ENCODE peak calls at places on chromosomes 6 and 20, in six cellular contexts. One of them, this sample, is unnamed.

GRCh38 chr6:166935353-166935752 is 21.0 kb downstream of the RNASET2 start:
- DNase-seq in H1: no peak
- DNase-seq in mesenchymal stem cell: no peak
- DNase-seq in IMR-90: no peak
- DNase-seq in mesendoderm: no peak
- DNase-seq in neuronal stem cell: no peak
- DNase-seq in this sample: no peak

GRCh38 chr6:125549202-125549884 is 200.1 kb upstream of the HEY2 start:
- DNase-seq in H1: no peak
- DNase-seq in IMR-90: no peak
- DNase-seq in neuronal stem cell: no peak
- DNase-seq in mesenchymal stem cell: no peak
- DNase-seq in mesendoderm: no peak
- DNase-seq in this sample: no peak

GRCh38 chr6:151292974-151293373 is 53.2 kb downstream of the AKAP12 start:
- DNase-seq in mesendoderm: no peak
- DNase-seq in neuronal stem cell: no peak
- DNase-seq in H1: no peak
- DNase-seq in IMR-90: peak; percentile 88
- DNase-seq in mesenchymal stem cell: peak; percentile 89
- DNase-seq in this sample: peak; percentile 86

GRCh38 chr20:62215020-62215990 is 4.8 kb downstream of the HRH3 start:
- DNase-seq in IMR-90: no peak
- DNase-seq in H1: no peak
- DNase-seq in mesenchymal stem cell: no peak
- DNase-seq in mesendoderm: no peak
- DNase-seq in neuronal stem cell: no peak
- DNase-seq in this sample: no peak

GRCh38 chr6:89298680-89299450 is 16.2 kb downstream of the GABRR2 start:
- DNase-seq in IMR-90: peak; percentile 84
- DNase-seq in neuronal stem cell: no peak
- DNase-seq in H1: no peak
- DNase-seq in mesenchymal stem cell: peak; percentile 85
- DNase-seq in mesendoderm: peak; percentile 12
- DNase-seq in this sample: peak; percentile 14

GRCh38 chr6:159068904-159069578 is 24.2 kb upstream of the TAGAP start:
- DNase-seq in mesendoderm: peak; percentile 25
- DNase-seq in H1: peak; percentile 58
- DNase-seq in mesenchymal stem cell: no peak
- DNase-seq in neuronal stem cell: no peak
- DNase-seq in IMR-90: no peak
- DNase-seq in this sample: no peak

GRCh38 chr6:147906361-147906760 is 397.9 kb downstream of the SAMD5 start:
- DNase-seq in H1: no peak
- DNase-seq in mesendoderm: peak; percentile 46
- DNase-seq in neuronal stem cell: no peak
- DNase-seq in IMR-90: no peak
- DNase-seq in mesenchymal stem cell: peak; percentile 9
- DNase-seq in this sample: peak; percentile 29

GRCh38 chr6:76465410-76465809 is 392.9 kb upstream of the IMPG1 start:
- DNase-seq in mesendoderm: no peak
- DNase-seq in neuronal stem cell: no peak
- DNase-seq in H1: no peak
- DNase-seq in mesenchymal stem cell: no peak
- DNase-seq in IMR-90: no peak
- DNase-seq in this sample: no peak

GRCh38 chr20:62201173-62202082 is 18.6 kb downstream of the MTG2 start:
- DNase-seq in mesendoderm: no peak
- DNase-seq in mesenchymal stem cell: no peak
- DNase-seq in H1: no peak
- DNase-seq in IMR-90: no peak
- DNase-seq in neuronal stem cell: no peak
- DNase-seq in this sample: no peak

GRCh38 chr20:13659288-13659687 is 20.6 kb upstream of the TASP1 start:
- DNase-seq in H1: no peak
- DNase-seq in neuronal stem cell: no peak
- DNase-seq in IMR-90: no peak
- DNase-seq in mesenchymal stem cell: no peak
- DNase-seq in mesendoderm: no peak
- DNase-seq in this sample: no peak

GRCh38 chr6:147509900-147510299 is 1.4 kb downstream of the SAMD5 start:
- DNase-seq in mesenchymal stem cell: peak; percentile 13
- DNase-seq in neuronal stem cell: no peak
- DNase-seq in mesendoderm: peak; percentile 6
- DNase-seq in IMR-90: no peak
- DNase-seq in H1: no peak
- DNase-seq in this sample: no peak

GRCh38 chr6:42829561-42830092 is 47.8 kb downstream of the BICRAL start:
- DNase-seq in mesendoderm: no peak
- DNase-seq in neuronal stem cell: no peak
- DNase-seq in H1: no peak
- DNase-seq in IMR-90: no peak
- DNase-seq in mesenchymal stem cell: no peak
- DNase-seq in this sample: no peak

GRCh38 chr20:57392512-57393271 is 1.5 kb downstream of the RBM38 start:
- DNase-seq in mesenchymal stem cell: no peak
- DNase-seq in IMR-90: no peak
- DNase-seq in neuronal stem cell: no peak
- DNase-seq in H1: no peak
- DNase-seq in mesendoderm: no peak
- DNase-seq in this sample: no peak

DNA sequence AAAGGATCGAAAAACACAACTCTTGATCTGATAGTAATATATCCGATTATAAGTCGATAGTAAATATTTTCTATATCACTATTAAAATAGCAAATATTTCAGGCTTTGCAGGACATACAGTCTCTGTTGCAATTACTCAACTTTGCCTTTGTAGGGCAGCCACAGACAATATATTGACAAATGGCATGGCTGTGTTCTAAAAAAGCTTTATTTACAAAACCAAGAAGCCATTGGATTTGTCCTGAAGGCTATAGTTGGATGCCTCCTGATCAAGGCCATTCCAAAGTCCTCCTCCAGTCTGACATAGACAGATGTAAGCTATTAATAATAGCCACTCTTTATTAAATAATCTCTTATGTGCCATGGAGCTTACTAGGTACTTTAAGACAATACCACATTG is 5.9 kb downstream of the OCSTAMP start:
- DNase-seq in neuronal stem cell: no peak
- DNase-seq in mesendoderm: no peak
- DNase-seq in IMR-90: peak; percentile 8
- DNase-seq in mesenchymal stem cell: no peak
- DNase-seq in H1: no peak
- DNase-seq in this sample: no peak
- H3K4me3 ChIP-seq in neuronal stem cell: no peak overlapping the region
- H3K4me3 ChIP-seq in mesendoderm: no peak overlapping the region
- H3K4me3 ChIP-seq in IMR-90: no peak overlapping the region
- H3K4me3 ChIP-seq in mesenchymal stem cell: no peak overlapping the region
- H3K4me3 ChIP-seq in H1: no peak overlapping the region
- H3K4me3 ChIP-seq in this sample: no peak overlapping the region

GRCh38 chr6:135149376-135149775 is 31.7 kb upstream of the MYB start:
- DNase-seq in IMR-90: no peak
- DNase-seq in neuronal stem cell: no peak
- DNase-seq in mesenchymal stem cell: no peak
- DNase-seq in H1: no peak
- DNase-seq in mesendoderm: no peak
- DNase-seq in this sample: no peak
- H3K79me1 ChIP-seq in IMR-90: no peaks in the 10 kb centered on the region
- H3K79me1 ChIP-seq in neuronal stem cell: no peaks in the 10 kb centered on the region
- H3K79me1 ChIP-seq in mesenchymal stem cell: no peaks in the 10 kb centered on the region
- H3K79me1 ChIP-seq in H1: no peaks in the 10 kb centered on the region
- H3K79me1 ChIP-seq in mesendoderm: no peaks in the 10 kb centered on the region
- H3K79me1 ChIP-seq in this sample: no peaks in the 10 kb centered on the region

GRCh38 chr6:36594029-36594815 is at the start of gene SRSF3:
- DNase-seq in mesenchymal stem cell: peak; percentile 98
- DNase-seq in neuronal stem cell: peak; percentile 95
- DNase-seq in H1: peak; percentile 95
- DNase-seq in mesendoderm: peak; percentile 99
- DNase-seq in IMR-90: peak; percentile 98
- DNase-seq in this sample: peak; percentile 97
- H2BK5ac ChIP-seq in mesenchymal stem cell: peak within 1 kb of the TSS; percentile 85
- H2BK5ac ChIP-seq in neuronal stem cell: peak within 1 kb of the TSS; percentile 87
- H2BK5ac ChIP-seq in H1: peak within 1 kb of the TSS; percentile 91
- H2BK5ac ChIP-seq in mesendoderm: peak within 1 kb of the TSS; percentile 92
- H2BK5ac ChIP-seq in IMR-90: peak within 1 kb of the TSS; percentile 90
- H2BK5ac ChIP-seq in this sample: peak within 1 kb of the TSS; percentile 93

DNA sequence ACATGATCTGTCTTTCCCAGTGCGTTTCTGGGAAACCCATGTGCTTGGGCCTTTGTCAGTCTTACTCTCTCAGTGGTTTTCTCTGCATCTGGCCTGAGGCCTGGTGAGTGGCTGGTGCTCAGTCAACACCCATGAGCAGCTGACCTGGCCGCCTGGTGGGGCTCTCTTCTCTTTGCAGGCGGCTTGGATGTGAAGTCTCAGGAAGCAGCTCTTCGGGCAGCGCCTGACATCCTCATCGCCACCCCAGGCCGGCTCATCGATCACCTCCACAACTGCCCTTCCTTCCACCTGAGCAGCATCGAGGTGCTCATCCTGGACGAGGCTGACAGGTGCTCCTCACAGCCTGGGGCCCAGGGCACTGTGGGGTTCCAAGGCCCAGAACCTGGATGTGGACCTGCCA is 10.8 kb downstream of the DDX27 start:
- DNase-seq in mesendoderm: no peak
- DNase-seq in neuronal stem cell: no peak
- DNase-seq in IMR-90: no peak
- DNase-seq in H1: no peak
- DNase-seq in mesenchymal stem cell: no peak
- DNase-seq in this sample: no peak
- H3K4me3 ChIP-seq in mesendoderm: no peak overlapping the region
- H3K4me3 ChIP-seq in neuronal stem cell: no peak overlapping the region
- H3K4me3 ChIP-seq in IMR-90: no peak overlapping the region
- H3K4me3 ChIP-seq in H1: no peak overlapping the region
- H3K4me3 ChIP-seq in mesenchymal stem cell: no peak overlapping the region
- H3K4me3 ChIP-seq in this sample: peak overlapping the region; percentile 10

GRCh38 chr20:25480156-25480555 is 72.7 kb downstream of the GINS1 start:
- DNase-seq in neuronal stem cell: no peak
- DNase-seq in mesenchymal stem cell: no peak
- DNase-seq in mesendoderm: no peak
- DNase-seq in IMR-90: no peak
- DNase-seq in H1: no peak
- DNase-seq in this sample: no peak

GRCh38 chr20:25478889-25479568 is 71.6 kb downstream of the GINS1 start:
- DNase-seq in IMR-90: no peak
- DNase-seq in mesenchymal stem cell: no peak
- DNase-seq in mesendoderm: no peak
- DNase-seq in H1: no peak
- DNase-seq in neuronal stem cell: no peak
- DNase-seq in this sample: no peak

GRCh38 chr20:25479638-25480037 is 72.2 kb downstream of the GINS1 start:
- DNase-seq in IMR-90: no peak
- DNase-seq in mesenchymal stem cell: no peak
- DNase-seq in H1: no peak
- DNase-seq in mesendoderm: no peak
- DNase-seq in neuronal stem cell: no peak
- DNase-seq in this sample: no peak

GRCh38 chr20:25477156-25477882 is 69.8 kb downstream of the GINS1 start:
- DNase-seq in H1: no peak
- DNase-seq in IMR-90: no peak
- DNase-seq in mesenchymal stem cell: no peak
- DNase-seq in mesendoderm: no peak
- DNase-seq in neuronal stem cell: no peak
- DNase-seq in this sample: no peak

GRCh38 chr20:25476106-25477105 is 68.9 kb downstream of the GINS1 start:
- DNase-seq in mesenchymal stem cell: no peak
- DNase-seq in IMR-90: no peak
- DNase-seq in mesendoderm: no peak
- DNase-seq in H1: no peak
- DNase-seq in neuronal stem cell: no peak
- DNase-seq in this sample: no peak
- H3K79me1 ChIP-seq in mesenchymal stem cell: peaks cover 2% of the 10 kb centered on the region
- H3K79me1 ChIP-seq in IMR-90: peaks cover 2% of the 10 kb centered on the region
- H3K79me1 ChIP-seq in mesendoderm: peaks cover 3% of the 10 kb centered on the region
- H3K79me1 ChIP-seq in H1: no peaks in the 10 kb centered on the region
- H3K79me1 ChIP-seq in neuronal stem cell: no peaks in the 10 kb centered on the region
- H3K79me1 ChIP-seq in this sample: no peaks in the 10 kb centered on the region

This sample was measured in trophoblast cell.